ENCODE peak calls at places on chromosomes 7 and 10, in ten cellular contexts. A, W, G, B, M, V, D, L, I and E are unnamed samples.

GRCh38 chr10:4306871-4307270 is 519.1 kb upstream of the AKR1E2 start:
- DNase-seq in M (no peak), L (no peak), D (no peak), A (no peak), B (no peak), G (no peak), I (no peak), W (no peak), V (no peak), E (no peak)

GRCh38 chr10:116743266-116744064 is 1.1 kb upstream of the HSPA12A start:
- DNase-seq in G (no peak), D (no peak), I (no peak), A (no peak), L (no peak), V (no peak), W (no peak), M (no peak), B (no peak), E (no peak)

GRCh38 chr7:118158766-118159165 is 25.2 kb upstream of the LSM8 start:
- DNase-seq in G (no peak), I (no peak), L (no peak), D (no peak), M (no peak), W (no peak), V (no peak), B (no peak), A (peak; percentile 24), E (no peak)

GRCh38 chr10:24277771-24278518 is 69.0 kb downstream of the KIAA1217 start:
- DNase-seq in M (no peak), L (no peak), I (no peak), G (no peak), B (no peak), A (no peak), V (no peak), W (no peak), D (no peak), E (no peak)

GRCh38 chr7:97024209-97025129 is at the start of gene DLX5:
- DNase-seq in D (peak; percentile 94), W (no peak), V (no peak), M (peak; percentile 83), L (no peak), B (no peak), G (no peak), A (peak; percentile 67), I (no peak), E (no peak)

GRCh38 chr7:148527717-148528168 is 62.8 kb upstream of the C7orf33 start:
- DNase-seq in V (peak; percentile 92), L (peak; percentile 85), W (peak; percentile 68), M (peak; percentile 80), B (peak; percentile 69), G (peak; percentile 73), I (peak; percentile 85), D (peak; percentile 93), A (peak; percentile 27), E (peak; percentile 2)

GRCh38 chr7:37216156-37216839 is 232.4 kb downstream of the ELMO1 start:
- DNase-seq in V (no peak), W (no peak), A (no peak), D (peak; percentile 41), I (no peak), G (no peak), B (no peak), M (no peak), L (peak; percentile 31), E (no peak)

GRCh38 chr10:11742009-11742778 is at the start of gene ECHDC3:
- DNase-seq in V (peak; percentile 7), W (peak; percentile 55), M (peak; percentile 93), A (peak; percentile 26), I (peak; percentile 56), B (peak; percentile 65), D (peak; percentile 89), L (no peak), G (peak; percentile 47), E (peak; percentile 57)

GRCh38 chr10:119759832-119760231 is 34.0 kb downstream of the INPP5F start:
- DNase-seq in G (no peak), W (no peak), B (no peak), L (no peak), M (no peak), A (no peak), V (peak; percentile 62), I (no peak), D (no peak), E (no peak)

GRCh38 chr10:60172363-60172990 is 217.2 kb downstream of the ANK3 start:
- DNase-seq in A (no peak), V (no peak), M (no peak), B (no peak), L (no peak), I (no peak), D (no peak), W (no peak), G (no peak), E (no peak)
- H3K27ac ChIP-seq in A (no peak overlapping the region), V (no peak overlapping the region), M (no peak overlapping the region), B (peak overlapping the region; percentile 38), L (no peak overlapping the region), I (no peak overlapping the region), D (no peak overlapping the region), W (no peak overlapping the region), G (no peak overlapping the region), E (peak overlapping the region; percentile 57)

DNA sequence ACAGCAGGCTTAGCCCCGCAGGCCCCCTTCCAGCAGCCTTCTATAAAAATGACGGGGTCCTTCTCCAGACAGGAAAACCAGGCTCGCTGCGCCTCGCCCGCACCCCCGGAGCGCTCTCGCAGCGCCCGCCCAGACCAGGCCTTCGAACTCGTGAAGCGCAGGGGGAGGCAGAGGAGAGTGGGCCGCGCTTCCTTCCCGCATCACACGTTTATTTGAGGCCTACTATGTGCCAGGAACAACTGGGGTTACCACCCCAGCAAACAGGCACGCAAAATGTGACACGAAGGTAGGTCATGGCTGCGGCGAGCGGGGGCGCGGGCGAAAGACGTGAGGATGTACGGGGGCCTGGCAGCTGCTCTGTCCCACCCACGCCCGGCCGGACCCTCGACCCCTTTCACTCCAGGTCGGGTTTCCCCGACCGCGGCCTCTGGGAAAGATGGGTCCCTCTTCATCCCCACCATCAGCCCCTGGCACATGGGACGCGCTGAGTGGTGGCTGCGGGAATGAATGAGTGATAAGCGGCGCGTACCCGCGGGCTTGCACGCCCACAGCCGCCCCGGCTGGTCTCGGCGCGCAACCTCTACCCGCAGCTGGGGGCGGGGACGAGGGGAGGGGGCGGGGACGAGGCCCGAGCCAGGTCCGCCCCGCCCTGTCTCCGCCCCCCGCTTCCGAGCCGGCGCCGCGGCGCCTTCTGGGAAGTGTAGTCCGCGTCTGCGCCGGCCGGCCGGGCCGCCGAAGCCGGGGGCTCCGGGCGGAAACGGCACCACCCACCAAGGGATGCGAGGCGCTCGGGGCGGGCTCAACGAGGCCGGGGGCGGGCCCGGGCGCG is 59.1 kb downstream of the ZNF467 start:
- DNase-seq in W (peak; percentile 93), I (peak; percentile 93), B (peak; percentile 81), G (peak; percentile 78), V (peak; percentile 70), L (peak; percentile 78), M (peak; percentile 96), D (peak; percentile 97), A (peak; percentile 93), E (peak; percentile 87)
- H3K27ac ChIP-seq in W (no peak overlapping the region), I (peak overlapping the region; percentile 12), B (peak overlapping the region; percentile 73), G (no peak overlapping the region), V (no peak overlapping the region), L (peak overlapping the region; percentile 7), M (no peak overlapping the region), D (no peak overlapping the region), A (no peak overlapping the region), E (peak overlapping the region; percentile 64)

DNA sequence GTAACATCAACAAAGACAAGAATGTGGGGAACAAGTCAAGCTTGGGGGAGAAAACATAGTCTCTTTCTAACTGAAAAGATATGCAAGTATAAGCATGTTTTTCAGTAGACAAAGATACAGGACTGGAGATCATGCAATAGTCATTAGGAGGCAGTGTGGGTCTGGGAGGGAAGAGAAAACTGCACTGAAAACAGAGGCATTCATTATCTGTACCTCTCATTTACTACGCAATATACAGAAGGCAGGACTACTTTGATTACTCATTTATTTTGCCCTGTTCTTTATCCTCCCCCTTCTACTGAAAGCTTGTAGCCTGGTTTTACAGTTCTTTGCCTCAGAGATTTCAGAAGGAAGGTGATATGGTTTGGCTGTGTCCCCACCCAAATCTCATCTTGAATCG is 341.2 kb downstream of the CRPPA start:
- DNase-seq in A (no peak), B (no peak), G (no peak), W (no peak), I (no peak), D (no peak), V (no peak), M (no peak), L (no peak), E (no peak)
- H3K27ac ChIP-seq in A (no peak overlapping the region), B (no peak overlapping the region), G (no peak overlapping the region), W (no peak overlapping the region), I (no peak overlapping the region), D (no peak overlapping the region), V (no peak overlapping the region), M (no peak overlapping the region), L (no peak overlapping the region), E (no peak overlapping the region)

GRCh38 chr7:356087-356486 is 66.1 kb downstream of the FOXL3 start:
- DNase-seq in W (no peak), I (no peak), M (no peak), D (no peak), G (no peak), L (no peak), V (no peak), A (no peak), B (no peak), E (no peak)

GRCh38 chr7:356691-357462 is 66.9 kb downstream of the FOXL3 start:
- DNase-seq in V (no peak), M (no peak), I (no peak), B (no peak), D (no peak), W (no peak), G (no peak), A (no peak), L (no peak), E (no peak)

GRCh38 chr7:359226-359775 is 69.3 kb downstream of the FOXL3 start:
- DNase-seq in B (no peak), I (no peak), L (no peak), V (no peak), M (peak; percentile 61), W (no peak), D (no peak), A (no peak), G (no peak), E (no peak)

GRCh38 chr7:358352-358751 is 68.4 kb downstream of the FOXL3 start:
- DNase-seq in B (no peak), I (no peak), A (no peak), L (no peak), G (no peak), M (peak; percentile 15), W (no peak), D (no peak), V (no peak), E (no peak)

GRCh38 chr7:357531-358209 is 67.7 kb downstream of the FOXL3 start:
- DNase-seq in W (no peak), M (no peak), L (no peak), B (no peak), I (no peak), A (no peak), V (no peak), G (no peak), D (no peak), E (no peak)
- H3K27ac ChIP-seq in W (no peak overlapping the region), M (no peak overlapping the region), L (no peak overlapping the region), B (peak overlapping the region; percentile 88), I (no peak overlapping the region), A (no peak overlapping the region), V (no peak overlapping the region), G (no peak overlapping the region), D (no peak overlapping the region), E (no peak overlapping the region)